ENCODE peak calls at places on chromosomes 5 and 9, in eight cellular contexts. L, Q, A, G, N, I, K and J are unnamed samples.
A peak's percentile ranks its signal among the peaks of the same experiment; 100 is the strongest.

GRCh38 chr9:133835273-133835901 is 97.2 kb upstream of the SARDH start:
- DNase-seq in L (no peak), Q (no peak), A (no peak), G (no peak), N (no peak), I (peak; percentile 16), K (no peak), J (no peak)

GRCh38 chr9:34493972-34494535 is 28.7 kb downstream of the ENHO start:
- DNase-seq in L (peak; percentile 41), Q (peak; percentile 13), A (no peak), G (no peak), N (no peak), I (peak; percentile 57), K (peak; percentile 70), J (peak; percentile 36)

GRCh38 chr5:72624641-72625236 is 117.5 kb upstream of the ZNF366 start:
- DNase-seq in L (no peak), Q (no peak), A (no peak), G (no peak), N (no peak), I (peak; percentile 73), K (peak; percentile 93), J (no peak)

GRCh38 chr5:36200513-36200912 is 41.2 kb downstream of the NADK2 start:
- DNase-seq in L (no peak), Q (no peak), A (no peak), G (no peak), N (no peak), I (no peak), K (peak; percentile 32), J (no peak)

GRCh38 chr5:127313847-127314473 is 23.4 kb downstream of the MEGF10 start:
- DNase-seq in L (peak; percentile 53), Q (peak; percentile 67), A (peak; percentile 56), G (no peak), N (peak; percentile 63), I (peak; percentile 62), K (peak; percentile 65), J (peak; percentile 41)

GRCh38 chr5:179214678-179215077 is 130.6 kb downstream of the ADAMTS2 start:
- DNase-seq in L (no peak), Q (no peak), A (no peak), G (no peak), N (no peak), I (no peak), K (no peak), J (no peak)

GRCh38 chr9:100669968-100670367 is 92.1 kb downstream of the CAVIN4 start:
- DNase-seq in L (no peak), Q (no peak), A (no peak), G (no peak), N (no peak), I (no peak), K (no peak), J (no peak)

GRCh38 chr9:6819112-6819511 is 61.3 kb downstream of the KDM4C start:
- DNase-seq in L (no peak), Q (no peak), A (no peak), G (no peak), N (no peak), I (no peak), K (no peak), J (no peak)

GRCh38 chr5:141495456-141495811 is 6.6 kb downstream of the PCDHGC5 start:
- DNase-seq in L (no peak), Q (no peak), A (no peak), G (no peak), N (no peak), I (no peak), K (no peak), J (no peak)

GRCh38 chr5:124519396-124519795 is 227.0 kb downstream of the ZNF608 start:
- DNase-seq in L (peak; percentile 44), Q (no peak), A (no peak), G (no peak), N (no peak), I (peak; percentile 82), K (peak; percentile 47), J (no peak)

GRCh38 chr9:86788456-86788855 is 158.8 kb downstream of the GAS1 start:
- DNase-seq in L (no peak), Q (no peak), A (no peak), G (no peak), N (no peak), I (peak; percentile 59), K (peak; percentile 23), J (no peak)

GRCh38 chr5:146291421-146292074 is 47.1 kb upstream of the POU4F3 start:
- DNase-seq in L (no peak), Q (no peak), A (peak; percentile 26), G (peak; percentile 25), N (no peak), I (peak; percentile 60), K (peak; percentile 66), J (no peak)

GRCh38 chr5:14577079-14577725 is 4.4 kb upstream of the OTULINL start:
- DNase-seq in L (no peak), Q (no peak), A (no peak), G (no peak), N (no peak), I (no peak), K (no peak), J (no peak)

GRCh38 chr9:3777137-3777536 is 251.3 kb upstream of the RFX3 start:
- DNase-seq in L (no peak), Q (no peak), A (no peak), G (no peak), N (no peak), I (no peak), K (no peak), J (no peak)

GRCh38 chr5:112434650-112435049 is 15.6 kb upstream of the EPB41L4A start:
- DNase-seq in L (no peak), Q (no peak), A (no peak), G (no peak), N (no peak), I (no peak), K (no peak), J (no peak)

GRCh38 chr5:150448960-150449490 is 514 bp downstream of the RPS14 start:
- DNase-seq in L (no peak), Q (no peak), A (no peak), G (no peak), N (no peak), I (peak; percentile 40), K (peak; percentile 32), J (peak; percentile 18)

GRCh38 chr9:136085815-136086212 is 9.3 kb downstream of the NACC2 start:
- DNase-seq in L (peak; percentile 57), Q (no peak), A (no peak), G (no peak), N (no peak), I (no peak), K (no peak), J (peak; percentile 4)

GRCh38 chr9:32596096-32596865 is 23.3 kb upstream of the NDUFB6 start:
- DNase-seq in L (no peak), Q (no peak), A (no peak), G (no peak), N (no peak), I (no peak), K (no peak), J (no peak)

GRCh38 chr9:126326228-126327015 is at the start of gene MVB12B:
- DNase-seq in L (no peak), Q (peak; percentile 53), A (peak; percentile 37), G (no peak), N (peak; percentile 37), I (peak; percentile 11), K (peak; percentile 47), J (peak; percentile 74)

GRCh38 chr5:120510994-120511686 is 47.0 kb downstream of the PRR16 start:
- DNase-seq in L (no peak), Q (no peak), A (no peak), G (no peak), N (no peak), I (no peak), K (no peak), J (no peak)

GRCh38 chr5:145960848-145961600 is 24.6 kb downstream of the SH3RF2 start:
- DNase-seq in L (no peak), Q (no peak), A (no peak), G (no peak), N (no peak), I (no peak), K (peak; percentile 63), J (no peak)

GRCh38 chr9:114288233-114289051 is 34.5 kb upstream of the ORM1 start:
- DNase-seq in L (peak; percentile 15), Q (no peak), A (peak; percentile 63), G (no peak), N (no peak), I (peak; percentile 57), K (peak; percentile 90), J (no peak)

GRCh38 chr9:135978650-135979461 is 17.7 kb upstream of the UBAC1 start:
- DNase-seq in L (no peak), Q (peak; percentile 62), A (no peak), G (no peak), N (no peak), I (no peak), K (no peak), J (peak; percentile 48)

GRCh38 chr9:4114569-4115505 is 185.0 kb downstream of the GLIS3 start:
- DNase-seq in L (no peak), Q (no peak), A (no peak), G (no peak), N (no peak), I (no peak), K (peak; percentile 27), J (no peak)